ENCODE peak calls at places on chromosomes 5 and 9, in four cellular contexts. Y, O, S and C are unnamed samples.

GRCh38 chr5:77302247-77302646 is 91.8 kb downstream of the PDE8B start:
- DNase-seq in Y (no peak), O (no peak), S (no peak), C (no peak)

GRCh38 chr5:147303251-147303650 is 68.4 kb downstream of the STK32A start:
- DNase-seq in Y (no peak), O (no peak), S (peak; percentile 37), C (no peak)

GRCh38 chr5:157308826-157309465 is 43.0 kb downstream of the CYFIP2 start:
- DNase-seq in Y (no peak), O (no peak), S (peak; percentile 79), C (peak; percentile 77)

GRCh38 chr9:112789493-112789892 is 38.9 kb downstream of the SNX30 start:
- DNase-seq in Y (no peak), O (no peak), S (peak; percentile 43), C (peak; percentile 69)

GRCh38 chr9:38311382-38312270 is 80.9 kb upstream of the ALDH1B1 start:
- DNase-seq in Y (no peak), O (no peak), S (no peak), C (peak; percentile 31)

GRCh38 chr9:107292811-107293554 is 9.9 kb downstream of the RAD23B start:
- DNase-seq in Y (no peak), O (no peak), S (no peak), C (no peak)

GRCh38 chr9:27496134-27496504 is 28.0 kb upstream of the IFNK start:
- DNase-seq in Y (no peak), O (no peak), S (no peak), C (no peak)

GRCh38 chr9:7147136-7148090 is 389.6 kb downstream of the KDM4C start:
- DNase-seq in Y (no peak), O (no peak), S (no peak), C (no peak)